ENCODE peak calls at places on chromosomes 3 and 15, in seven cellular contexts. E is CD4-positive, CD25-positive, alpha-beta regulatory T cell; H is tibial artery; C is stomach; Q is testis; X is astrocyte; R is body of pancreas. Y is an unnamed sample. For H3K4me1 and H3K36me3, the result is how much of the 10 kb centered on the place peaks cover.

GRCh38 chr15:67090297-67091072 is 25.1 kb downstream of the SMAD3 start:
- DNase-seq in X (no peak), H (no peak), C (no peak), R (no peak), Q (no peak), E (no peak), Y (no peak)

GRCh38 chr15:79192462-79193036 is 90.0 kb upstream of the ANKRD34C start:
- DNase-seq in R (no peak), H (no peak), C (no peak), Q (no peak), X (peak), E (no peak), Y (no peak)

GRCh38 chr3:160695906-160696305 is 18.9 kb downstream of the ARL14 start:
- DNase-seq in E (no peak), H (no peak), Q (no peak), R (no peak), X (peak), C (no peak), Y (no peak)

GRCh38 chr3:25151497-25151896 is 276.6 kb upstream of the RARB start:
- DNase-seq in X (peak), E (no peak), R (no peak), C (no peak), Q (no peak), H (no peak), Y (no peak)

GRCh38 chr3:4350789-4351163 is 47.6 kb downstream of the SETMAR start:
- DNase-seq in R (peak), Q (peak), E (peak), X (peak), H (no peak), C (no peak), Y (peak)

GRCh38 chr3:359672-360071 is 163.1 kb downstream of the CHL1 start:
- DNase-seq in X (no peak), C (no peak), E (no peak), R (no peak), Q (no peak), H (no peak), Y (no peak)

GRCh38 chr3:50806806-50807205 is 132.1 kb downstream of the DOCK3 start:
- DNase-seq in X (peak), H (no peak), E (no peak), R (no peak), Q (no peak), C (no peak), Y (no peak)

GRCh38 chr15:65862682-65863081 is 6.6 kb upstream of the RAB11A start:
- DNase-seq in R (peak), H (no peak), C (peak), Q (peak), X (peak), E (peak), Y (peak)

GRCh38 chr3:150749218-150749617 is 13.8 kb downstream of the SIAH2 start:
- DNase-seq in Q (peak), C (no peak), X (no peak), E (no peak), R (no peak), H (no peak), Y (no peak)

GRCh38 chr3:150745832-150746231 is 17.1 kb downstream of the SIAH2 start:
- DNase-seq in Q (peak), H (no peak), E (no peak), R (no peak), X (no peak), C (no peak), Y (no peak)

GRCh38 chr3:150747909-150748568 is 14.9 kb downstream of the SIAH2 start:
- DNase-seq in E (no peak), C (no peak), Q (peak), R (no peak), H (no peak), X (no peak), Y (no peak)

GRCh38 chr3:150748648-150749047 is 14.3 kb downstream of the SIAH2 start:
- DNase-seq in R (no peak), E (no peak), C (no peak), X (peak), H (no peak), Q (no peak), Y (no peak)

GRCh38 chr3:150746791-150747590 is 16.0 kb downstream of the SIAH2 start:
- DNase-seq in H (no peak), E (no peak), X (no peak), R (no peak), C (no peak), Q (peak), Y (no peak)
- H3K4me1 ChIP-seq in H (half or more), E (under half), X (under half), R (half or more), C (half or more), Q (under half), Y (half or more)

DNA sequence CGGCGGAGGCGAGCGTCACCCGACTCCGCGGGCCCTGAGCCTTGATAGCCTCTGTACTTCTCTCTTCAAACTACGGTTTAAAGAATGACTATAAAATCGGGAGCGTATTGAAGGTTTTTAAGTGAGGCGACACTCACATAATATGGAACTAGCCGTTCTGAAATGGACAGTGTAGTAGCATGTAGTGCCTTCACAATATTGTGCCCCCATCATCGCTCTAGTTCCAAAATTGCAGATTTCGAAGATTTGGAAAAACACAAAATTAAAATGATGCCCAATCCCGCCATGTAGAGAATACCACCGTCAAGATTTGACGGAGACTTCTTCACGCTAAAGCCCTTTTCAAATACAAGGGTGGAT is 330 bp upstream of the TAMM41 start:
- DNase-seq in C (no peak), R (no peak), Q (no peak), X (no peak), H (no peak), E (no peak), Y (no peak)
- H3K4me3 ChIP-seq in C (peak), R (no peak), Q (peak), X (peak), H (peak), E (peak), Y (peak)

DNA sequence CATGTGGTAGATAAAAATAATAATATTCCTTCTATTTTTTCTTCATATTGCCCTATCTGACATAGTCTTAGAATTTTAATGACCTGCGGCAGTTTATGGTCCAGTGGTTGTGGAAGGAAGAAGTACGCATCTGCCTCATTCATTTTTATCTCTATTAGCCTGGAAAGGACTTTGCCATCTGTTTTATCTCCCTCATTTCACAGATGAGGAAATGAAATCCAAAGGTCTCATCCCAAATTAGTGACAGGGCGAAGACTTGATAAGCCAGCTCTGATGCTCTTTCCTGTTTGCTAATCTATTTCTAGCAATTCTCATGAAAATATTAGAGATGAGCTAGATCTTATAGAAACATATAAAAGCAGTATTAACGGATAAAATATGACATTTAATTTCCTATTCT is 113.3 kb downstream of the KLHL25 start:
- DNase-seq in H (no peak), E (no peak), Q (no peak), C (no peak), X (no peak), R (no peak), Y (no peak)
- H3K36me3 ChIP-seq in H (half or more), E (half or more), Q (under half), C (half or more), X (under half), R (under half), Y (under half)

GRCh38 chr15:59605994-59606393 is 5.6 kb upstream of the GCNT3 start:
- DNase-seq in Q (no peak), C (no peak), R (no peak), H (no peak), X (no peak), E (no peak), Y (no peak)
- H3K4me1 ChIP-seq in Q (under half), C (under half), R (under half), H (under half), X (under half), E (under half), Y (under half)

DNA sequence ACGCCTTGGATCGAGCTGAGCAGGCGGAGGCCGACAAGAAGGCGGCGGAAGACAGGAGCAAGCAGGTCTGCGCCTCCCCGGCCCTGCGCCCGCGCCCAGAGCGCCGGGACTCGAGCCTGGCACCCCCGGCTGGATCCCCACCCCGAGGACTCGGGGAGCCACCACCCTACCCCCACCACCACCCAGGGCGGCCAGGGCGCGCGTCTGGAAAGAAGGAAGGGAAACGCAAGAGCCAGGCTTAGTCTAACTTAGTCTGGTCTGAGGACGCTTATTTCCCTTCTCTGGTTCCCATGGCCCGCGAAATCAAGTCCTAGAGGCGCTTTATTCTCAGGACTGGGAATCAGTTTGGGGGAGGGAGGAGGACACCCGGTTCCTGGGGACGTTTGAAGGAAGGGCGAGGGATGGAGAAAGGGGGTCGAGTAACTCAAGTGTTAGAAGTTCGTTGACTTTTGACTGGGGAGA is 363 bp downstream of the TPM1 start:
- DNase-seq in H (no peak), E (no peak), R (no peak), Q (no peak), C (no peak), X (no peak), Y (no peak)
- H3K4me3 ChIP-seq in H (peak), E (no peak), R (peak), Q (peak), C (peak), X (peak), Y (peak)

GRCh38 chr15:69793783-69794451 is 303.8 kb downstream of the TLE3 start:
- DNase-seq in Q (no peak), H (peak), R (no peak), C (no peak), X (no peak), E (no peak), Y (no peak)
- H3K36me3 ChIP-seq in Q (under half), H (under half), R (under half), C (under half), X (under half), E (under half), Y (under half)

GRCh38 chr3:9396632-9397330 is 634 bp upstream of the SETD5 start:
- DNase-seq in C (peak), R (peak), Q (peak), H (peak), X (peak), E (peak), Y (peak)
- H3K4me1 ChIP-seq in C (half or more), R (half or more), Q (under half), H (half or more), X (under half), E (half or more), Y (half or more)

GRCh38 chr3:9703240-9703639 is 393 bp upstream of the CPNE9 start:
- DNase-seq in C (no peak), Q (no peak), R (no peak), E (no peak), X (no peak), H (no peak), Y (no peak)
- H3K4me3 ChIP-seq in C (no peak), Q (no peak), R (no peak), E (no peak), X (no peak), H (no peak), Y (no peak)

DNA sequence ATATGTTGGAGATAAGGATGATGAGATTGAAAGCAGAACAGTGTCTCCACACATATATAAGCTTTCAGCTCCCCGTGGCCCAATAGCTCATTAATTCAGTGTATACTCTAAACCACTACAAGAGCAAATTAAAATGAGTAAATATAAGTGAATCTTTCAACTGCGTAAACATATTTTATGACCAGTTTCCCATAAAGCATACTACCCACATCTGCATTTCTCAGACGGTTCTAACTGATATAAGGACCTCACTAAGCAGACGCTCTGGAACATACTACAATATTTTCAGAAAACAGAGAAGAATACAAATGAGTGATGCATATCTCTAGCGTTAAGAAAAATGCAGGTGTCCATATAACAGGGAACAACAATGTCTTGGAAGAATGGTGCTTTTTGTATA is 73.2 kb downstream of the INO80 start:
- DNase-seq in X (no peak), H (no peak), Q (no peak), R (no peak), C (no peak), E (no peak), Y (no peak)
- H3K36me3 ChIP-seq in X (under half), H (half or more), Q (under half), R (under half), C (half or more), E (half or more), Y (under half)

Y was measured in CD4-positive, alpha-beta memory T cell.